ENCODE peak calls at places on chromosomes 4 and X, in ten cellular contexts. Y, N, W, H, P, G, S, C, E and L are unnamed samples.

GRCh38 chr4:156756118-156756517 is 215.5 kb downstream of the PDGFC start:
- DNase-seq in Y (peak; percentile 29), N (no peak), W (no peak), H (peak; percentile 19), P (no peak), G (no peak), S (no peak), C (no peak), E (no peak), L (no peak)

GRCh38 chrX:10579018-10579752 is 41.2 kb downstream of the MID1 start:
- DNase-seq in Y (peak; percentile 78), N (peak; percentile 74), W (no peak), H (peak; percentile 68), P (no peak), G (no peak), S (no peak), C (no peak), E (peak; percentile 85), L (no peak)

GRCh38 chr4:169253087-169253675 is 17.6 kb downstream of the SH3RF1 start:
- DNase-seq in Y (no peak), N (no peak), W (no peak), H (no peak), P (no peak), G (no peak), S (no peak), C (no peak), E (peak; percentile 46), L (no peak)

GRCh38 chr4:8905236-8905772 is 33.7 kb upstream of the HMX1 start:
- DNase-seq in Y (no peak), N (no peak), W (peak; percentile 17), H (no peak), P (no peak), G (no peak), S (no peak), C (no peak), E (no peak), L (no peak)

GRCh38 chr4:156413411-156413985 is 459.8 kb upstream of the CTSO start:
- DNase-seq in Y (no peak), N (no peak), W (no peak), H (no peak), P (no peak), G (no peak), S (no peak), C (no peak), E (no peak), L (no peak)

GRCh38 chr4:122798101-122798500 is 28.5 kb upstream of the FGF2 start:
- DNase-seq in Y (peak; percentile 94), N (no peak), W (peak; percentile 70), H (peak; percentile 92), P (peak; percentile 62), G (peak; percentile 14), S (no peak), C (no peak), E (peak; percentile 92), L (no peak)

GRCh38 chrX:9853307-9853706 is 67.1 kb downstream of the SHROOM2 start:
- DNase-seq in Y (no peak), N (no peak), W (no peak), H (no peak), P (no peak), G (no peak), S (no peak), C (no peak), E (no peak), L (no peak)

GRCh38 chr4:3484057-3484973 is 21.2 kb downstream of the DOK7 start:
- DNase-seq in Y (no peak), N (peak; percentile 52), W (no peak), H (no peak), P (peak; percentile 94), G (no peak), S (peak; percentile 60), C (no peak), E (no peak), L (no peak)

GRCh38 chr4:39346856-39347519 is 19.2 kb downstream of the RFC1 start:
- DNase-seq in Y (no peak), N (no peak), W (no peak), H (no peak), P (no peak), G (no peak), S (no peak), C (no peak), E (no peak), L (no peak)

GRCh38 chr4:110025057-110025456 is 112.4 kb downstream of the EGF start:
- DNase-seq in Y (no peak), N (no peak), W (no peak), H (no peak), P (no peak), G (no peak), S (no peak), C (no peak), E (no peak), L (no peak)

GRCh38 chr4:90142091-90142490 is 14.9 kb downstream of the CCSER1 start:
- DNase-seq in Y (no peak), N (no peak), W (no peak), H (no peak), P (no peak), G (no peak), S (no peak), C (no peak), E (no peak), L (no peak)

GRCh38 chrX:56803849-56804681 is 75.0 kb downstream of the NBDY start:
- DNase-seq in Y (no peak), N (no peak), W (peak; percentile 29), H (no peak), P (peak; percentile 68), G (no peak), S (no peak), C (no peak), E (no peak), L (no peak)

GRCh38 chrX:74370482-74370881 is 50.8 kb upstream of the SLC16A2 start:
- DNase-seq in Y (no peak), N (no peak), W (no peak), H (no peak), P (no peak), G (no peak), S (no peak), C (no peak), E (no peak), L (no peak)

DNA sequence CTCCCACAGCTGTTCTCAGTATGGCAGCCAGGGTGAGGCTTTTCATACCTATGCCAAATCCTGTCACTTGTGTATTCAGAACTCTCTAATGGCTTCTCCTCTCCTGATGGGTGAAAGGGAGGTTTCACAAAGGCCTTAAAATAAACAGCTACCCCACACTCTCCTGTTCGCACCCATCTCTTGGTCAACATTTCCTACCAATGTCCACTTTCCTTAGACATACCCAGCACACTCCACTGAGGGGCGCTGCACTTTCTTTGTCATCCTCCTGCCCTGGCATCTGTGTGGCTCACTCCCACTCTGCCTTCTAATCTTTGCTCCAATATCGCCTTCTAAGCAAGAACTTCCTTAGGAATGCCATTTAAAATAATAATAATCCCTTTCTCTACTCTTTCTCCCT is 313.3 kb downstream of the PPP3CA start:
- DNase-seq in Y (no peak), N (no peak), W (peak; percentile 72), H (no peak), P (no peak), G (no peak), S (no peak), C (no peak), E (no peak), L (no peak)
- TF ChIP-seq CTCF in Y (no peak), N (peak; percentile 27), W (peak; percentile 72), H (peak; percentile 6), P (no peak), G (no peak), S (no peak), C (no peak), E (peak; percentile 2), L (peak; percentile 19)

GRCh38 chrX:101482296-101482695 is 3.0 kb upstream of the ARMCX4 start:
- DNase-seq in Y (peak; percentile 46), N (no peak), W (no peak), H (peak; percentile 46), P (no peak), G (no peak), S (no peak), C (no peak), E (peak; percentile 32), L (no peak)

GRCh38 chrX:101483705-101484104 is 1.6 kb upstream of the ARMCX4 start:
- DNase-seq in Y (no peak), N (no peak), W (peak; percentile 51), H (no peak), P (no peak), G (no peak), S (no peak), C (no peak), E (no peak), L (no peak)

DNA sequence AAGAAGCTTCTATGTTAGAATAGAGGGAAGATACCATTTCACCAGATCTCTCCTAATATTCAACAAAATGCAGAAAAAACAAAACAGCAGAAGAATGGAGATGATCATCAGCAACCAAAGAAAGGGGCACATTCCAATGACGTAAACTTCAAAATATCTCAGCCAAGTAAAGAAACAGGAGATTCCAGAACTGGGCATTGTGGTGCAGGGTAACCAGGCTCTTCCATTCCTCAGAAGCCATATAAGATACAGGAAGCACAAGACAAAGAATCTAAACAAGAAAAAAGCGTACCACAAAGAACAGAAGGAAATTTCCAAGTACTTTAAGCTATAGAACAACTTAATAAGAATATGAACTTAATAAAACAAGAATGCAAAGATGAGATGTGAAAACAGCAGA is 6.9 kb upstream of the ARMCX4 start:
- DNase-seq in Y (no peak), N (no peak), W (no peak), H (peak; percentile 2), P (no peak), G (no peak), S (no peak), C (no peak), E (no peak), L (no peak)
- H3K4me3 ChIP-seq in Y (no peak overlapping the region), N (no peak overlapping the region), W (no peak overlapping the region), H (no peak overlapping the region), P (no peak overlapping the region), G (no peak overlapping the region), S (no peak overlapping the region), C (no peak overlapping the region), E (no peak overlapping the region), L (no peak overlapping the region)

DNA sequence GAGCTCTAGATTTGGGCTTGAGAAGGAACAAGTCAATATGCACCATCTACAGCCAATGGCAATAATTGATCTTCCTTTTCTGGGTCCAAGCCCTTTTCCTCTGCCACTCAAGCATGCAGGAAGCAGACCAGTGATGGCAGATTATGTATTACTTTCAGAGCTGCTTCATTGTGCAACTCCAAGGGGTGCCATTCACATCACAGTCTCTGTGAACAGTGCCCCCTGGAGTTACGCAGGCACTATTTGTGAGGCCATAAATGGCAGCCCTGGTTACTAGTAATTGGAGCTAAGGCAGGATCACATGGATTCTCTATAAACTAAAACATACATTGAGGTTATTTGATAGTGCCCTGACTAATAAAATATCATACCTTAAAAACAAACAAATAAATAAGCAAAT is 313.4 kb upstream of the SLC7A11 start:
- DNase-seq in Y (no peak), N (no peak), W (peak; percentile 72), H (peak; percentile 46), P (no peak), G (peak; percentile 41), S (no peak), C (no peak), E (no peak), L (no peak)
- TF ChIP-seq CTCF in Y (no peak), N (peak; percentile 65), W (peak; percentile 73), H (peak; percentile 30), P (no peak), G (peak; percentile 34), S (no peak), C (no peak), E (peak; percentile 37), L (peak; percentile 55)

DNA sequence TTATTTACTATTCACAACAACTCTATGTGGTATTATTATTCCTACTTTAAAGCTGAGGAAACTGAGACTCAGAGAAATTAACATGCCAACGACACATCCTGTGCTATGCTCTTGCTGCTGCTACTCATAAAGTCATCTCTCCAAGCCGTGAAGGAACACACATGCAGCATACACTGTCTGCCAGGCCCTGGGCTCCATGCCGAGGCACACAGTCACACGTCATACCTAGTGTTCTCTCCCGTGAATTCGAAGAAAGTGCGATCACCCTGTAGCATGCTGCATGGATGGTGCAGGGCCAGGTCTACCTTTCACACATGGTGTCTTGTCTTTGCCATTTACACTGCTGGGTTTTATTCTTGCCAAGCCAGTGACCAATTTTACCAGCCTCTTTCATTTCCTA is 34.1 kb downstream of the TBC1D1 start:
- DNase-seq in Y (no peak), N (no peak), W (no peak), H (no peak), P (no peak), G (no peak), S (no peak), C (no peak), E (no peak), L (no peak)
- H3K4me3 ChIP-seq in Y (no peak overlapping the region), N (no peak overlapping the region), W (no peak overlapping the region), H (no peak overlapping the region), P (no peak overlapping the region), G (no peak overlapping the region), S (no peak overlapping the region), C (no peak overlapping the region), E (no peak overlapping the region), L (no peak overlapping the region)